ENCODE peak calls at places on chromosome 11, in ten cellular contexts. G is heart left ventricle, X is gastrocnemius medialis, L is body of pancreas, Q is HCT116, B is adrenal gland, T is prostate gland, N is esophagus squamous epithelium, V is Peyer's patch, A is IMR-90. I is an unnamed sample. For H3K36me3, the result is how much of the 10 kb centered on the place peaks cover.

GRCh38 chr11:2803186-2804057 is 82.2 kb downstream of the CDKN1C start:
- DNase-seq in N (no peak), V (peak), L (peak), B (peak), T (peak), X (peak), Q (no peak), A (no peak), G (peak), I (peak)

GRCh38 chr11:36450391-36450714 is 59.7 kb downstream of the TRAF6 start:
- DNase-seq in Q (no peak), L (no peak), G (no peak), T (no peak), X (no peak), B (no peak), A (no peak), V (no peak), N (no peak), I (no peak)

GRCh38 chr11:96001037-96001436 is 77.1 kb upstream of the MTMR2 start:
- DNase-seq in L (peak), N (no peak), X (peak), Q (no peak), V (no peak), B (peak), G (peak), T (peak), A (peak), I (peak)

GRCh38 chr11:108147150-108147549 is 25.8 kb downstream of the ACAT1 start:
- DNase-seq in T (no peak), B (no peak), N (no peak), Q (no peak), G (no peak), L (no peak), V (no peak), A (no peak), X (no peak), I (no peak)

GRCh38 chr11:44955019-44955738 is 4.5 kb upstream of the TP53I11 start:
- DNase-seq in G (peak), X (peak), A (peak), B (peak), N (no peak), L (peak), T (no peak), Q (no peak), V (peak), I (peak)

GRCh38 chr11:100876826-100877545 is 189.9 kb downstream of the ARHGAP42 start:
- DNase-seq in A (peak), B (no peak), V (no peak), L (no peak), N (no peak), X (no peak), G (no peak), Q (no peak), T (no peak), I (no peak)

GRCh38 chr11:83521647-83522596 is 235.8 kb upstream of the CCDC90B start:
- DNase-seq in V (no peak), B (no peak), L (no peak), A (peak), N (no peak), X (no peak), Q (no peak), G (no peak), T (no peak), I (no peak)

GRCh38 chr11:132944557-132944920 is 587.8 kb downstream of the OPCML start:
- DNase-seq in X (no peak), T (no peak), G (no peak), N (no peak), V (no peak), Q (no peak), A (no peak), B (no peak), L (no peak), I (no peak)

GRCh38 chr11:107477820-107478219 is 20.2 kb upstream of the CWF19L2 start:
- DNase-seq in T (no peak), N (no peak), X (no peak), G (no peak), V (no peak), L (no peak), A (no peak), Q (no peak), B (no peak), I (no peak)

GRCh38 chr11:122517403-122518379 is 137.8 kb upstream of the UBASH3B start:
- DNase-seq in L (no peak), B (no peak), X (no peak), V (no peak), G (no peak), T (no peak), A (no peak), Q (no peak), N (no peak), I (no peak)

GRCh38 chr11:34074391-34074790 is 22.9 kb downstream of the CAPRIN1 start:
- DNase-seq in G (no peak), Q (no peak), A (no peak), T (no peak), V (no peak), N (no peak), B (no peak), L (no peak), X (no peak), I (no peak)

GRCh38 chr11:128897841-128898240 is 6.7 kb downstream of the KCNJ5 start:
- DNase-seq in N (no peak), L (no peak), B (no peak), X (no peak), A (no peak), T (no peak), V (no peak), G (no peak), Q (no peak), I (no peak)

GRCh38 chr11:26849009-26849408 is 127.1 kb upstream of the SLC5A12 start:
- DNase-seq in V (no peak), X (peak), B (no peak), A (no peak), N (no peak), G (no peak), Q (no peak), L (peak), T (peak), I (no peak)

GRCh38 chr11:119337581-119338317 is 2.9 kb downstream of the C1QTNF5 start:
- DNase-seq in G (no peak), A (peak), X (no peak), T (no peak), B (no peak), Q (no peak), L (no peak), N (no peak), V (peak), I (peak)

GRCh38 chr11:60970369-60970774 is 1.1 kb upstream of the CD6 start:
- DNase-seq in N (no peak), G (peak), Q (peak), X (no peak), T (no peak), V (peak), L (peak), A (peak), B (peak), I (peak)

GRCh38 chr11:109695696-109696095 is 273.7 kb downstream of the C11orf87 start:
- DNase-seq in A (peak), B (no peak), Q (no peak), X (no peak), V (no peak), N (no peak), G (no peak), T (no peak), L (no peak), I (no peak)

GRCh38 chr11:57792870-57793269 is 31.3 kb downstream of the CTNND1 start:
- DNase-seq in Q (no peak), N (no peak), V (no peak), A (no peak), X (no peak), G (no peak), L (no peak), T (no peak), B (no peak), I (no peak)

GRCh38 chr11:19561011-19561410 is 151.6 kb upstream of the NAV2 start:
- DNase-seq in A (peak), N (no peak), X (no peak), T (no peak), Q (no peak), G (no peak), B (no peak), V (no peak), L (no peak), I (no peak)

GRCh38 chr11:106306942-106307341 is 229.5 kb downstream of the AASDHPPT start:
- DNase-seq in X (no peak), G (no peak), T (no peak), A (no peak), B (no peak), V (no peak), L (no peak), Q (no peak), N (no peak), I (no peak)

GRCh38 chr11:120467627-120468026 is 43.9 kb upstream of the GRIK4 start:
- DNase-seq in A (peak), T (no peak), V (no peak), Q (no peak), L (no peak), N (no peak), X (no peak), G (no peak), B (no peak), I (no peak)

GRCh38 chr11:62556872-62557631 is 10.4 kb upstream of the AHNAK start:
- DNase-seq in V (no peak), N (no peak), Q (no peak), T (no peak), G (no peak), A (peak), L (no peak), B (no peak), X (no peak), I (no peak)

GRCh38 chr11:2813141-2813908 is 72.2 kb downstream of the CDKN1C start:
- DNase-seq in L (no peak), T (no peak), N (no peak), G (peak), V (no peak), Q (no peak), X (no peak), B (no peak), A (peak), I (no peak)

GRCh38 chr11:26891501-26891900 is 102.4 kb upstream of the FIBIN start:
- DNase-seq in L (no peak), X (no peak), Q (no peak), G (no peak), V (no peak), B (no peak), A (no peak), T (no peak), N (no peak), I (no peak)

GRCh38 chr11:61713464-61713863 is 33.3 kb downstream of the DAGLA start:
- DNase-seq in G (no peak), Q (no peak), V (no peak), X (no peak), L (no peak), N (no peak), A (no peak), B (no peak), T (no peak), I (no peak)

GRCh38 chr11:72773291-72773690 is 20.6 kb downstream of the STARD10 start:
- DNase-seq in B (peak), L (peak), T (no peak), G (peak), A (peak), V (no peak), Q (no peak), X (peak), N (no peak), I (peak)

GRCh38 chr11:36449566-36450390 is 60.3 kb downstream of the TRAF6 start:
- DNase-seq in L (no peak), B (no peak), V (no peak), G (no peak), X (no peak), A (no peak), N (no peak), T (no peak), Q (no peak), I (peak)

GRCh38 chr11:75147191-75147874 is 3.6 kb upstream of the SLCO2B1 start:
- DNase-seq in T (no peak), Q (no peak), A (no peak), V (no peak), B (no peak), N (no peak), G (no peak), X (no peak), L (no peak), I (no peak)

GRCh38 chr11:118217575-118217974 is 7.2 kb downstream of the JAML start:
- DNase-seq in G (no peak), L (no peak), Q (no peak), V (no peak), A (no peak), N (no peak), X (no peak), T (no peak), B (no peak), I (no peak)

GRCh38 chr11:120805960-120806555 is 217.8 kb upstream of the TBCEL start:
- DNase-seq in T (no peak), X (no peak), L (no peak), V (no peak), B (no peak), Q (no peak), G (no peak), N (no peak), A (no peak), I (no peak)

GRCh38 chr11:119921571-119921970 is 192.6 kb upstream of the NECTIN1 start:
- DNase-seq in N (no peak), G (no peak), L (no peak), A (no peak), T (no peak), B (no peak), V (no peak), Q (no peak), X (no peak), I (no peak)

GRCh38 chr11:63906585-63906984 is 10.4 kb downstream of the RCOR2 start:
- DNase-seq in A (peak), B (peak), Q (no peak), G (no peak), L (no peak), V (peak), T (no peak), X (no peak), N (no peak), I (no peak)

GRCh38 chr11:100640646-100641045 is 46.4 kb upstream of the ARHGAP42 start:
- DNase-seq in G (no peak), A (peak), V (no peak), B (no peak), N (no peak), T (no peak), L (no peak), X (no peak), Q (no peak), I (no peak)

GRCh38 chr11:57903441-57904123 is 120.1 kb upstream of the OR9Q1 start:
- DNase-seq in G (no peak), L (peak), A (peak), B (peak), N (no peak), V (peak), X (peak), T (peak), Q (peak), I (no peak)

GRCh38 chr11:837189-837989 is 4.6 kb downstream of the CD151 start:
- DNase-seq in N (no peak), G (no peak), Q (no peak), X (no peak), V (no peak), T (no peak), A (no peak), B (no peak), L (no peak), I (no peak)

GRCh38 chr11:70641366-70641765 is 243.0 kb downstream of the CTTN start:
- DNase-seq in B (no peak), L (no peak), T (no peak), A (no peak), V (no peak), Q (no peak), G (no peak), X (no peak), N (no peak), I (no peak)

GRCh38 chr11:47412152-47412746 is 3.9 kb downstream of the SLC39A13 start:
- DNase-seq in A (peak), X (no peak), T (no peak), N (no peak), V (peak), L (peak), Q (peak), G (peak), B (peak), I (peak)

GRCh38 chr11:47413351-47413750 is 5.0 kb downstream of the SLC39A13 start:
- DNase-seq in T (no peak), A (no peak), G (no peak), V (no peak), L (no peak), Q (no peak), B (no peak), N (no peak), X (no peak), I (no peak)

GRCh38 chr11:47413908-47414684 is 5.7 kb downstream of the SLC39A13 start:
- DNase-seq in A (peak), X (no peak), L (no peak), G (peak), V (no peak), B (no peak), Q (no peak), N (no peak), T (no peak), I (peak)

GRCh38 chr11:47415949-47416472 is 7.6 kb downstream of the SLC39A13 start:
- DNase-seq in V (no peak), T (peak), A (peak), Q (peak), L (peak), X (peak), N (no peak), G (peak), B (peak), I (peak)

DNA sequence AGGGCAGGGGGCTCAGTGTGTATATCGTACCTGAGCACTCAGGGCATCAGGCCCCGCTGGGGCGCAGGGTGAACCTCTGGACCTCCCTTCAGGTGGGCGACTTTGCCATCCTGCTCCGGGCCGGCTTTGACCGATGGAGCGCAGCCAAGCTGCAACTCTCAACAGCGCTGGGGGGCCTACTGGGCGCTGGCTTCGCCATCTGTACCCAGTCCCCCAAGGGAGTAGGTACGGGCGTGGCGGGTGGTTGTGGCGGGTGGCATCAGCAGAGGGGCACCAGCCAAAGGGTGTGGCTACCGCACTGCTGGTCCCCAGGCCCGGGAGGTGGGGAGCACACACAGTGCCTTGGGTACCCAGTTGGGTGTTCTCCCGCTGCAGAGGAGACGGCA is 6.3 kb downstream of the SLC39A13 start:
- DNase-seq in X (no peak), A (no peak), T (no peak), Q (no peak), N (no peak), B (no peak), L (no peak), G (peak), V (no peak), I (no peak)
- TF ChIP-seq POLR2A in X (no peak), A (no peak), T (no peak), Q (no peak), N (no peak), B (no peak), L (no peak), G (no peak), V (no peak), I (no peak)

DNA sequence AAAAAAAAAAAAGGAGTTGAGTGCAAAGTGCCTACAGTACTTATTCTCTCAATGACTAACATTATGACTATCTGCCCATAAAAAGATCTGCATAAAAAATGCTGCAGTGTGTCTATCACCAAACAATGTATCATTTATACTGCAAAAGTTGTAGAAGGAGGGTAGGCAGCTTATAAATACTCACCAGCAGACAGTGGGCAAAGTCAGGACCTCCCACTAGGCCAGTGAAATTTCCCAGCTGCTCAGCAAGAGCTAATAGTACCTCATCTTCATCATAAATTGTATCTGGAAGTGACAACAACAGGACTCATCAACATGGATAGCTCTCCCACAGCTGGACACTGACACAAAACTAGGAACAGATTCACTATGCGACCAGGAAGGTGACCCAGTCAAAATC is 1.6 kb downstream of the PPP2R1B start:
- DNase-seq in G (no peak), V (no peak), X (no peak), B (no peak), Q (no peak), T (no peak), L (no peak), N (no peak), A (peak), I (no peak)
- H3K36me3 ChIP-seq in G (under half), V (under half), X (under half), B (under half), Q (under half), T (under half), L (under half), N (under half), A (under half), I (under half)

DNA sequence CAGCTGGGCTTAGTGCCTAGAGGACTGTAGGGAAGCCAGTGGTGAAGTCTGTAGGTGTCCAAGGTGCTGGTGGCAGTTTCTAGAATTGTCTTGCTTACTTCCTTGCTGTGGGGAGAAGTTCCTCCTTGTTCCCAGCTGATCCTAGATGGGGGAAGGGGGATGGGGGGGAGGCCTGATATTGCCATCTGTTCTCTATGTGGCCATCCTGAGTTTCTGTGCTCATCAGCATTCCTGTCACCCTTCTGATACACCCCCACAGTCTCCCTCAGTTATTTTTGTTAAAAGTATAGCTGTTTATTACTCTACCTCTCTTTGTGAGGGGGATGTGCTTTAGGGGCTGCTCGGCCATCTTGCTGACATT is 36.5 kb downstream of the MADD start:
- DNase-seq in B (no peak), T (no peak), A (no peak), L (no peak), Q (no peak), X (no peak), V (no peak), G (no peak), N (no peak), I (no peak)
- TF ChIP-seq POLR2A in B (no peak), T (no peak), A (no peak), L (no peak), Q (no peak), X (no peak), V (no peak), G (no peak), N (no peak), I (no peak)

DNA sequence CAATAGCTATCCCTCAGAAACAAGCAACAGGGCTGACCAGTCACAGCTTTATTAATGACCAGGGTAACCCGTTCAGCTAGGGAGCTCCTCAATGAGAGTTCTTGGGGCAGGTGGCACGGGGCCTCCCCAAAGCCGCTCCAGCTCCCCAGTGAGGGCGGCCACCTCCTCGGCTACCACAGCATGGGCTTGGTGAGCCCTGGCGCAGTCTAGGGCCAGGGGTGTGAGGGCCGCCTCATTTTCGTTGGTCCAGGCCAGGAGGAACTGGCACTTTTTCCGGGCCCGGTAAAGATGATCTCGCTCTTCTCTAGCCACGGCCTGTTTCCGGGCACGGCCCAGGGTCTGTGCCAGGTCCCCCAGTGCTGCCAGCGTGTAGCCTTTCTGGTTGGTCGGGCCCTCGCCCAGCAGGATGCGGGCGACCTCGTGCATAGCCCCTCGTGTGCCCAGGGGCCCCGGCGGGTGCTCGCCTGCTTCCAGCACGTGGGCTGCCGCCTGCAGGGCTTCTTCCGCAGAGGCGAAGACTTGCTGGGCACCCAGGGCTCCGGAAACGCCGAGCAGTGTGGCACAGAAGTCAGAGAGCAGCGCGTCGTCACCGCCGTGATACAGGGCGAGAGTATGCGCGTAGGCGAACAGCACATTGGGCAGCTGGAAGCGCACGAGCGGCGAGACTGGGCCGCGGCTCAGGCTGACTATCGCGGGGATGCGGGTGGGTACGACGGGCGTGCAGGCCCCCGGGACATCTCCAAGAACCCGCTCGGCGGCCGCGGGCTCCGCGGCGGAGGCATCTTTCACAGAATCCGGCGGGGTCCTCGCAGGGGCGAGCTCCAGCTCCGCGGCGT is 913 bp downstream of the ZNHIT2 start:
- DNase-seq in T (no peak), A (peak), N (no peak), G (no peak), L (peak), V (peak), B (peak), X (no peak), Q (no peak), I (peak)
- H3K36me3 ChIP-seq in T (under half), A (under half), N (under half), G (under half), L (under half), V (under half), B (under half), X (under half), Q (under half), I (under half)

GRCh38 chr11:47415091-47415854 is 6.9 kb downstream of the SLC39A13 start:
- DNase-seq in G (peak), N (no peak), X (no peak), T (no peak), B (no peak), V (no peak), Q (no peak), L (no peak), A (no peak), I (no peak)
- TF ChIP-seq POLR2A in G (no peak), N (no peak), X (no peak), T (no peak), B (no peak), V (no peak), Q (no peak), L (no peak), A (no peak), I (no peak)

GRCh38 chr11:13019313-13019712 is 10.2 kb downstream of the RASSF10 start:
- DNase-seq in N (no peak), B (no peak), L (no peak), T (no peak), G (no peak), V (no peak), A (no peak), X (no peak), Q (no peak), I (no peak)
- H3K36me3 ChIP-seq in N (under half), B (under half), L (under half), T (under half), G (under half), V (under half), A (under half), X (under half), Q (under half), I (under half)

I was measured in ovary.